ENCODE peak calls at places on chromosomes 13 and 19, in seven cellular contexts. One of them, this sample, is unnamed.

GRCh38 chr19:44657211-44657921 is 13.7 kb downstream of the PVR start:
- DNase-seq in naive thymus-derived CD8-positive, alpha-beta T cell: peak
- DNase-seq in stomach: peak
- DNase-seq in MM.1S: peak
- DNase-seq in globus pallidus: no peak
- DNase-seq in cardiac fibroblast: peak
- DNase-seq in T-helper 2 cell: peak
- DNase-seq in this sample: peak

GRCh38 chr19:41323430-41324125 is 13.6 kb downstream of the CCDC97 start:
- DNase-seq in MM.1S: no peak
- DNase-seq in stomach: peak
- DNase-seq in globus pallidus: no peak
- DNase-seq in T-helper 2 cell: no peak
- DNase-seq in cardiac fibroblast: peak
- DNase-seq in naive thymus-derived CD8-positive, alpha-beta T cell: no peak
- DNase-seq in this sample: no peak

GRCh38 chr19:2315818-2316353 is 7.9 kb upstream of the LINGO3 start:
- DNase-seq in MM.1S: peak
- DNase-seq in cardiac fibroblast: peak
- DNase-seq in naive thymus-derived CD8-positive, alpha-beta T cell: no peak
- DNase-seq in globus pallidus: peak
- DNase-seq in stomach: peak
- DNase-seq in T-helper 2 cell: no peak
- DNase-seq in this sample: no peak

GRCh38 chr19:6516018-6516658 is 14.0 kb upstream of the TUBB4A start:
- DNase-seq in naive thymus-derived CD8-positive, alpha-beta T cell: peak
- DNase-seq in stomach: peak
- DNase-seq in cardiac fibroblast: peak
- DNase-seq in globus pallidus: peak
- DNase-seq in T-helper 2 cell: peak
- DNase-seq in MM.1S: peak
- DNase-seq in this sample: peak

GRCh38 chr19:28887920-28888618 is 324.9 kb downstream of the UQCRFS1 start:
- DNase-seq in stomach: no peak
- DNase-seq in globus pallidus: no peak
- DNase-seq in cardiac fibroblast: no peak
- DNase-seq in naive thymus-derived CD8-positive, alpha-beta T cell: no peak
- DNase-seq in T-helper 2 cell: no peak
- DNase-seq in MM.1S: no peak
- DNase-seq in this sample: no peak

GRCh38 chr13:74372511-74372910 is 238.3 kb upstream of the KLF12 start:
- DNase-seq in MM.1S: no peak
- DNase-seq in globus pallidus: no peak
- DNase-seq in stomach: no peak
- DNase-seq in T-helper 2 cell: no peak
- DNase-seq in naive thymus-derived CD8-positive, alpha-beta T cell: no peak
- DNase-seq in cardiac fibroblast: peak
- DNase-seq in this sample: no peak

GRCh38 chr19:6267552-6268381 is 12.0 kb downstream of the MLLT1 start:
- DNase-seq in stomach: no peak
- DNase-seq in MM.1S: no peak
- DNase-seq in globus pallidus: no peak
- DNase-seq in T-helper 2 cell: no peak
- DNase-seq in naive thymus-derived CD8-positive, alpha-beta T cell: no peak
- DNase-seq in cardiac fibroblast: no peak
- DNase-seq in this sample: no peak

GRCh38 chr13:97434417-97435296 is 688 bp downstream of the RAP2A start:
- DNase-seq in naive thymus-derived CD8-positive, alpha-beta T cell: peak
- DNase-seq in MM.1S: peak
- DNase-seq in stomach: peak
- DNase-seq in globus pallidus: peak
- DNase-seq in cardiac fibroblast: peak
- DNase-seq in T-helper 2 cell: peak
- DNase-seq in this sample: peak

GRCh38 chr19:33133438-33134031 is 1.6 kb downstream of the WDR88 start:
- DNase-seq in cardiac fibroblast: no peak
- DNase-seq in MM.1S: no peak
- DNase-seq in naive thymus-derived CD8-positive, alpha-beta T cell: no peak
- DNase-seq in T-helper 2 cell: no peak
- DNase-seq in stomach: no peak
- DNase-seq in globus pallidus: no peak
- DNase-seq in this sample: no peak

GRCh38 chr13:60329221-60329983 is 67.6 kb upstream of the TDRD3 start:
- DNase-seq in naive thymus-derived CD8-positive, alpha-beta T cell: no peak
- DNase-seq in globus pallidus: peak
- DNase-seq in T-helper 2 cell: peak
- DNase-seq in stomach: peak
- DNase-seq in MM.1S: peak
- DNase-seq in cardiac fibroblast: peak
- DNase-seq in this sample: no peak

GRCh38 chr19:43754562-43755255 is at the start of gene SMG9:
- DNase-seq in naive thymus-derived CD8-positive, alpha-beta T cell: peak
- DNase-seq in cardiac fibroblast: peak
- DNase-seq in MM.1S: peak
- DNase-seq in stomach: peak
- DNase-seq in T-helper 2 cell: peak
- DNase-seq in globus pallidus: peak
- DNase-seq in this sample: peak

GRCh38 chr19:34452671-34453253 is 24.6 kb downstream of the UBA2 start:
- DNase-seq in MM.1S: no peak
- DNase-seq in T-helper 2 cell: no peak
- DNase-seq in stomach: no peak
- DNase-seq in globus pallidus: no peak
- DNase-seq in cardiac fibroblast: peak
- DNase-seq in naive thymus-derived CD8-positive, alpha-beta T cell: no peak
- DNase-seq in this sample: no peak

GRCh38 chr13:71396149-71396548 is 470.9 kb downstream of the DACH1 start:
- DNase-seq in globus pallidus: no peak
- DNase-seq in cardiac fibroblast: no peak
- DNase-seq in naive thymus-derived CD8-positive, alpha-beta T cell: no peak
- DNase-seq in T-helper 2 cell: no peak
- DNase-seq in MM.1S: no peak
- DNase-seq in stomach: no peak
- DNase-seq in this sample: no peak

GRCh38 chr19:15675560-15675959 is 2.7 kb downstream of the CYP4F12 start:
- DNase-seq in globus pallidus: no peak
- DNase-seq in cardiac fibroblast: no peak
- DNase-seq in stomach: no peak
- DNase-seq in MM.1S: no peak
- DNase-seq in T-helper 2 cell: no peak
- DNase-seq in naive thymus-derived CD8-positive, alpha-beta T cell: no peak
- DNase-seq in this sample: no peak

GRCh38 chr13:106595623-106596022 is 27.7 kb upstream of the ARGLU1 start:
- DNase-seq in stomach: no peak
- DNase-seq in MM.1S: no peak
- DNase-seq in T-helper 2 cell: no peak
- DNase-seq in naive thymus-derived CD8-positive, alpha-beta T cell: no peak
- DNase-seq in globus pallidus: no peak
- DNase-seq in cardiac fibroblast: no peak
- DNase-seq in this sample: no peak

GRCh38 chr13:83286737-83287136 is 595.5 kb downstream of the SLITRK1 start:
- DNase-seq in T-helper 2 cell: no peak
- DNase-seq in cardiac fibroblast: peak
- DNase-seq in stomach: no peak
- DNase-seq in globus pallidus: no peak
- DNase-seq in MM.1S: no peak
- DNase-seq in naive thymus-derived CD8-positive, alpha-beta T cell: no peak
- DNase-seq in this sample: no peak

GRCh38 chr19:16156904-16157303 is 13.4 kb downstream of the HSH2D start:
- DNase-seq in T-helper 2 cell: no peak
- DNase-seq in stomach: no peak
- DNase-seq in globus pallidus: no peak
- DNase-seq in cardiac fibroblast: no peak
- DNase-seq in naive thymus-derived CD8-positive, alpha-beta T cell: no peak
- DNase-seq in MM.1S: no peak
- DNase-seq in this sample: no peak

GRCh38 chr13:72437458-72437857 is 290.0 kb downstream of the MZT1 start:
- DNase-seq in MM.1S: no peak
- DNase-seq in globus pallidus: no peak
- DNase-seq in T-helper 2 cell: no peak
- DNase-seq in naive thymus-derived CD8-positive, alpha-beta T cell: no peak
- DNase-seq in stomach: no peak
- DNase-seq in cardiac fibroblast: peak
- DNase-seq in this sample: no peak

GRCh38 chr13:25920931-25921330 is 130.9 kb downstream of the SHISA2 start:
- DNase-seq in MM.1S: no peak
- DNase-seq in cardiac fibroblast: no peak
- DNase-seq in stomach: no peak
- DNase-seq in T-helper 2 cell: no peak
- DNase-seq in globus pallidus: no peak
- DNase-seq in naive thymus-derived CD8-positive, alpha-beta T cell: no peak
- DNase-seq in this sample: no peak

GRCh38 chr13:106153876-106154275 is 381.6 kb downstream of the EFNB2 start:
- DNase-seq in stomach: no peak
- DNase-seq in naive thymus-derived CD8-positive, alpha-beta T cell: no peak
- DNase-seq in globus pallidus: no peak
- DNase-seq in MM.1S: no peak
- DNase-seq in cardiac fibroblast: no peak
- DNase-seq in T-helper 2 cell: no peak
- DNase-seq in this sample: no peak

GRCh38 chr13:21079761-21080730 is 18.7 kb upstream of the LATS2 start:
- DNase-seq in cardiac fibroblast: peak
- DNase-seq in naive thymus-derived CD8-positive, alpha-beta T cell: no peak
- DNase-seq in globus pallidus: no peak
- DNase-seq in stomach: no peak
- DNase-seq in T-helper 2 cell: no peak
- DNase-seq in MM.1S: no peak
- DNase-seq in this sample: no peak

GRCh38 chr13:66859934-66860867 is 369.9 kb downstream of the PCDH9 start:
- DNase-seq in cardiac fibroblast: no peak
- DNase-seq in globus pallidus: no peak
- DNase-seq in MM.1S: no peak
- DNase-seq in stomach: no peak
- DNase-seq in naive thymus-derived CD8-positive, alpha-beta T cell: no peak
- DNase-seq in T-helper 2 cell: no peak
- DNase-seq in this sample: no peak

GRCh38 chr19:15015946-15016542 is 33.2 kb upstream of the CASP14 start:
- DNase-seq in globus pallidus: no peak
- DNase-seq in MM.1S: no peak
- DNase-seq in naive thymus-derived CD8-positive, alpha-beta T cell: no peak
- DNase-seq in stomach: no peak
- DNase-seq in T-helper 2 cell: peak
- DNase-seq in cardiac fibroblast: peak
- DNase-seq in this sample: no peak

GRCh38 chr19:57949702-57950101 is 2.2 kb upstream of the ZNF256 start:
- DNase-seq in cardiac fibroblast: no peak
- DNase-seq in naive thymus-derived CD8-positive, alpha-beta T cell: no peak
- DNase-seq in MM.1S: no peak
- DNase-seq in T-helper 2 cell: no peak
- DNase-seq in stomach: no peak
- DNase-seq in globus pallidus: no peak
- DNase-seq in this sample: no peak

GRCh38 chr19:35379992-35380391 is 9.1 kb downstream of the GPR42 start:
- DNase-seq in MM.1S: no peak
- DNase-seq in naive thymus-derived CD8-positive, alpha-beta T cell: no peak
- DNase-seq in stomach: peak
- DNase-seq in globus pallidus: no peak
- DNase-seq in cardiac fibroblast: no peak
- DNase-seq in T-helper 2 cell: no peak
- DNase-seq in this sample: no peak

GRCh38 chr19:46998445-46999142 is 21.0 kb upstream of the NPAS1 start:
- DNase-seq in cardiac fibroblast: no peak
- DNase-seq in stomach: no peak
- DNase-seq in MM.1S: no peak
- DNase-seq in naive thymus-derived CD8-positive, alpha-beta T cell: no peak
- DNase-seq in T-helper 2 cell: no peak
- DNase-seq in globus pallidus: peak
- DNase-seq in this sample: no peak

GRCh38 chr19:1854542-1855039 is 6.3 kb upstream of the REXO1 start:
- DNase-seq in globus pallidus: no peak
- DNase-seq in T-helper 2 cell: no peak
- DNase-seq in cardiac fibroblast: no peak
- DNase-seq in MM.1S: no peak
- DNase-seq in stomach: no peak
- DNase-seq in naive thymus-derived CD8-positive, alpha-beta T cell: no peak
- DNase-seq in this sample: no peak

GRCh38 chr19:290539-291521 is at the start of gene PLPP2:
- DNase-seq in MM.1S: peak
- DNase-seq in cardiac fibroblast: no peak
- DNase-seq in stomach: peak
- DNase-seq in globus pallidus: peak
- DNase-seq in T-helper 2 cell: no peak
- DNase-seq in naive thymus-derived CD8-positive, alpha-beta T cell: no peak
- DNase-seq in this sample: no peak

GRCh38 chr13:46552888-46553520 is at the start of gene LRCH1:
- DNase-seq in naive thymus-derived CD8-positive, alpha-beta T cell: peak
- DNase-seq in globus pallidus: peak
- DNase-seq in cardiac fibroblast: peak
- DNase-seq in MM.1S: peak
- DNase-seq in T-helper 2 cell: peak
- DNase-seq in stomach: peak
- DNase-seq in this sample: peak